ENCODE peak calls at places on chromosomes 13 and 19, in seven cellular contexts. O, N, E, R, P, A and W are unnamed samples.

GRCh38 chr13:27424246-27425150 is at the start of gene GTF3A:
- DNase-seq in O (peak; percentile 89), N (peak; percentile 81), E (peak; percentile 80), R (peak; percentile 94), P (peak; percentile 77), A (peak; percentile 82), W (peak; percentile 85)

GRCh38 chr19:7590256-7590655 is 5.4 kb upstream of the CAMSAP3 start:
- DNase-seq in O (no peak), N (no peak), E (no peak), R (no peak), P (no peak), A (no peak), W (no peak)

GRCh38 chr19:1340681-1341469 is 42.8 kb upstream of the NDUFS7 start:
- DNase-seq in O (no peak), N (no peak), E (no peak), R (no peak), P (no peak), A (no peak), W (no peak)

GRCh38 chr19:12668937-12669271 is 2.3 kb downstream of the WDR83 start:
- DNase-seq in O (peak; percentile 45), N (peak; percentile 45), E (no peak), R (no peak), P (peak; percentile 28), A (peak; percentile 55), W (peak; percentile 60)

GRCh38 chr19:3976495-3977241 is 5.8 kb upstream of the DAPK3 start:
- DNase-seq in O (peak; percentile 21), N (peak; percentile 5), E (no peak), R (no peak), P (no peak), A (no peak), W (no peak)

GRCh38 chr13:26971990-26972888 is 199.4 kb downstream of the USP12 start:
- DNase-seq in O (peak; percentile 18), N (no peak), E (no peak), R (peak; percentile 68), P (no peak), A (peak; percentile 27), W (peak; percentile 21)

GRCh38 chr19:38252935-38253691 is 3.1 kb downstream of the PPP1R14A start:
- DNase-seq in O (no peak), N (peak; percentile 65), E (no peak), R (peak; percentile 79), P (no peak), A (no peak), W (no peak)

GRCh38 chr19:49590971-49591730 is at the start of gene PRR12:
- DNase-seq in O (peak; percentile 76), N (peak; percentile 65), E (peak; percentile 96), R (peak; percentile 78), P (peak; percentile 64), A (peak; percentile 75), W (peak; percentile 81)

GRCh38 chr13:44969858-44970484 is 19.3 kb downstream of the NUFIP1 start:
- DNase-seq in O (peak; percentile 11), N (peak; percentile 22), E (peak; percentile 13), R (peak; percentile 69), P (no peak), A (peak; percentile 82), W (peak; percentile 74)

GRCh38 chr13:75495938-75496337 is 14.0 kb upstream of the TBC1D4 start:
- DNase-seq in O (no peak), N (no peak), E (no peak), R (no peak), P (no peak), A (peak; percentile 52), W (peak; percentile 85)

GRCh38 chr19:491146-491741 is 5.0 kb upstream of the MADCAM1 start:
- DNase-seq in O (no peak), N (no peak), E (no peak), R (no peak), P (no peak), A (no peak), W (no peak)

GRCh38 chr13:113454936-113455335 is 1.6 kb upstream of the ADPRHL1 start:
- DNase-seq in O (no peak), N (no peak), E (no peak), R (no peak), P (no peak), A (no peak), W (no peak)

GRCh38 chr19:55703790-55704215 is 28.8 kb downstream of the EPN1 start:
- DNase-seq in O (no peak), N (no peak), E (no peak), R (no peak), P (no peak), A (peak; percentile 8), W (no peak)

GRCh38 chr19:6723738-6724137 is 3.3 kb upstream of the C3 start:
- DNase-seq in O (no peak), N (no peak), E (no peak), R (no peak), P (no peak), A (peak; percentile 27), W (no peak)

GRCh38 chr13:21735621-21736401 is 64.9 kb downstream of the FGF9 start:
- DNase-seq in O (no peak), N (peak; percentile 22), E (no peak), R (no peak), P (no peak), A (no peak), W (no peak)

GRCh38 chr19:12788682-12789097 is 2.6 kb upstream of the JUNB start:
- DNase-seq in O (peak; percentile 87), N (peak; percentile 92), E (no peak), R (peak; percentile 95), P (no peak), A (peak; percentile 75), W (peak; percentile 74)